ENCODE peak calls at places on chromosomes 16 and 17, in four cellular contexts. W is K562, A is HepG2, X is GM12878. U is an unnamed sample.

GRCh38 chr16:47431960-47432359 is 28.9 kb downstream of the ITFG1 start:
- DNase-seq in A (no peak), X (no peak), W (no peak), U (no peak)

GRCh38 chr17:47622179-47622549 is 27.6 kb upstream of the KPNB1 start:
- DNase-seq in X (no peak), W (no peak), A (no peak), U (no peak)

GRCh38 chr17:41065829-41066624 is at the start of gene KRTAP2-4:
- DNase-seq in W (peak), A (peak), X (no peak), U (no peak)

GRCh38 chr17:56247816-56248215 is 94.5 kb downstream of the ANKFN1 start:
- DNase-seq in A (no peak), W (no peak), X (no peak), U (no peak)

GRCh38 chr17:1713160-1713877 is 3.1 kb upstream of the TLCD2 start:
- DNase-seq in W (peak), X (no peak), A (no peak), U (no peak)

GRCh38 chr16:2962334-2963073 is 1.6 kb upstream of the KREMEN2 start:
- DNase-seq in A (no peak), X (no peak), W (no peak), U (no peak)

GRCh38 chr17:42340691-42341127 is 47.5 kb downstream of the STAT3 start:
- DNase-seq in X (no peak), A (no peak), W (no peak), U (no peak)

GRCh38 chr16:11097094-11097781 is 152.9 kb downstream of the CLEC16A start:
- DNase-seq in X (no peak), A (no peak), W (no peak), U (no peak)

GRCh38 chr17:29579866-29580771 is 9.3 kb downstream of the GIT1 start:
- DNase-seq in W (peak), X (no peak), A (peak), U (peak)

GRCh38 chr17:42414782-42415409 is 8.2 kb downstream of the CAVIN1 start:
- DNase-seq in W (peak), X (no peak), A (no peak), U (no peak)

GRCh38 chr17:67434061-67434525 is 57.0 kb downstream of the PITPNC1 start:
- DNase-seq in W (no peak), X (no peak), A (no peak), U (no peak)

GRCh38 chr17:2143332-2143731 is 88.4 kb downstream of the HIC1 start:
- DNase-seq in W (no peak), X (no peak), A (no peak), U (no peak)

GRCh38 chr16:75305364-75306101 is 54.1 kb upstream of the BCAR1 start:
- DNase-seq in A (peak), X (peak), W (peak), U (no peak)

DNA sequence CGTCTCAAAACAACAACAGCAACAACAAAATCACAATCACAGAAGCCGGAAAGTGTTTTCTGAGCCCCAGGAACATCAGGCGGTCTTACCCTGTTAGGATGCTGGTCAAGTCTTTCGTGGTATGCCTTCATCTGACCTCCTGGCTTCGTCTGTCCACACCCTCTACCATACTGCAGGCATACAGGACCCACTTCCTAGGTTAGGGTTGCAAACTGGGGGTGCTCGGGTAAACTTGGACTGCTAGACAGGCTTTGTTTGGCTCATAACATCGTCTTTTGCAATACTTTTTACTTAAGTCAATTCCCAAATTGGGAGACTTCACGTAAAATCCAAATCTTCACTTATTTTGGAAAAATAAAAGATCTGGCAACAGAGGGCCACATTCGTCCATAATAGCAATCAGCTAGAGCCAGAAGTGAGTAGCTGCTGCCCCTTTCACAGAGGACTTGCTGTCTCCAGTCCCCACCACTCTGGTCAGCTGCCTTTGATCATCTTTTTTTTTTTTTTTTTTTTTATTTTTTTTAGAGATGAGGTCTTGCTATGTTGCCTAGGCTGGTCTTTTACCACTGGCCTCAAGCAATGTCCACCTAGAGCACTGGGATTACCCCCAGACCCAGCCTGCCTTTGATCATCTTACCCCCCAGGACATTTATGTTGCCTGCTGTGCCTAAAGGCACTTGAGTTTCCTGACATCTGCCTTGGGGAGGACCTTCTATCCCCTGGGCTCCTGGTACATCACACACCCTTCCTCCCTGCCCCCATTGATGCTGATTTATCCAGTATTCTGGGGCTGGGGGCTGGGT is 30.1 kb downstream of the CHD9 start:
- DNase-seq in A (no peak), X (no peak), W (no peak), U (no peak)
- TF ChIP-seq ETV6 in A (no peak), X (no peak), W (no peak), U (no peak)

GRCh38 chr16:49833796-49834195 is 22.1 kb downstream of the ZNF423 start:
- DNase-seq in W (no peak), X (no peak), A (no peak), U (no peak)

GRCh38 chr16:49830873-49831272 is 25.0 kb downstream of the ZNF423 start:
- DNase-seq in A (no peak), W (no peak), X (no peak), U (no peak)

GRCh38 chr16:49832177-49832576 is 23.7 kb downstream of the ZNF423 start:
- DNase-seq in A (no peak), W (no peak), X (no peak), U (no peak)

GRCh38 chr16:49834496-49835009 is 21.4 kb downstream of the ZNF423 start:
- DNase-seq in X (no peak), A (no peak), W (no peak), U (peak)

GRCh38 chr16:49833055-49833454 is 22.9 kb downstream of the ZNF423 start:
- DNase-seq in A (no peak), W (no peak), X (no peak), U (no peak)
- TF ChIP-seq ETV6 in A (no peak), W (no peak), X (no peak), U (no peak)

DNA sequence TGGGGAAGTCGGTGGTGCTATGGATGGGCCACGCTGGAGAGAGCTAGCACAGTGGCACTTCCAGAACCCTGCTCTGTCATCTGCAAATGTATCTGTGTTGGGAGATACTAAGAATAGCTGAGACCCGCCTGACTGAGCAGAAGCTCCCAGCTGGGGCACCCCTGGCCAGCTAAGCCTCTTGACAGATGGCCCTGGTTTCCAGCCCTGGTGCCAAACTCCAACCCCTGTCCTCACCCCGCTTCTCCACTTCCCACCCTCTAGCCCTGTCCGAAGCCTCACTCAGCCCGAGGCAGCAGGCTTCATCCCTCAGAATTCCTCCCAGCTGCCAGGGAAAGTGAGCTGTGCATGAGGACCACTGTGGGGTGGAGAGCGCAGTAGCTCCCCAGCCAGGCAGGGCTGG is 124.4 kb downstream of the CCDC144A start:
- DNase-seq in A (no peak), X (no peak), W (no peak), U (no peak)
- TF ChIP-seq ETV6 in A (no peak), X (no peak), W (no peak), U (no peak)

GRCh38 chr17:81404557-81405165 is 9.4 kb downstream of the BAHCC1 start:
- DNase-seq in W (no peak), A (no peak), X (no peak), U (no peak)
- TF ChIP-seq ETV6 in W (no peak), A (no peak), X (no peak), U (no peak)

GRCh38 chr16:77213542-77214108 is 14.4 kb downstream of the SYCE1L start:
- DNase-seq in X (no peak), A (peak), W (no peak), U (no peak)
- TF ChIP-seq ETV6 in X (no peak), A (no peak), W (no peak), U (no peak)

DNA sequence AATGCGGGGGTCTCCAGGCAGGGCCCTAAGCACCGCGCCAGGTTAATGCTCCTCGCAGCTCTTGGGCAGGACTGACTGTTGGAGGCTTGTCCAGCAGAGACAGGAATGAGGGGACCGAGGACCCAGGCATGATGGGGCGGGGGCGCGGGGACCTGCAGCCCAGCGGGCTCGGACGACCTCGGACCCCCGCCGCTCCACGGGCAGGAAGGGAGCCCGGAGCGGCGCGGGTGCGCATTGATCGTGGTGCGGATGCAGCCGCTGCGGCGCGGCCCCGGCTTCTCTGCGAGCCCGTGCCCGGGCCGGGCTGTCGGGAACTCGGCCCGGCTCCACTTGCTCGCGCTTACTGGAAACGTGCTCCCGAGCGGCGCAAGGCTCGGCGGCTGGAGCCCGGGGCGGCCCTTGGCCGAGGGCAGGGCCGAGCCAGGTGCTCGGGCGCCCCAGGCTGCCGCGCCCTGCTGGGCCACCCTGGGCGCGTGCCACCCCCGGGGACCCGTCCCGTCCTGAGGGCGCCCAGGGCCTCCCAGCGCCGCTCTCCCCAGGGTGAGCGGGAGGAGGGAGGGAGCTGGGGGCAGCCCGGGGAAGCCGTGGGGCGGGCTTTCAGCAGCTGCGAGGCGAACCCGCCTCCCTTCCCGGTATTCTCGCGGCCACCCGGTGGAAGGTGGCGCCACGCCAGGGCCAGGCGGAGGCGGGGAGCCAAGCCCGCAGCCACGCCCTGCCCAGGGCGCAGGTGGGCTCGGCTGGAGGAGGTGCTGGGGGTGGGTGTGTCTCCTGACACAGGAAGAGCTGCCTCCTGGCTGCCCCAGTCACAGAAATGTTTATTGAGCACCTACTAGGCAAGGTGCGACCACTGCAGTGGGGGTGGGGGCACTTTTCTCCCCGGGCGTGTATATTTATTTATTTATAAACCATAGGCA is 45.9 kb downstream of the SOCS3 start:
- DNase-seq in A (peak), W (peak), X (peak), U (peak)
- TF ChIP-seq ETV6 in A (no peak), W (no peak), X (no peak), U (peak)